ENCODE peak calls at places on chromosomes 13 and 19, in five cellular contexts. X is adrenal gland, J is CMK, I is H4, G is iPS-NIHi11. C is an unnamed sample.

GRCh38 chr13:24097064-24097463 is 63.5 kb upstream of the SPATA13 start:
- DNase-seq in J (no peak), X (no peak), I (peak), G (no peak), C (no peak)

GRCh38 chr13:48531416-48532145 is 1.3 kb downstream of the RCBTB2 start:
- DNase-seq in G (no peak), J (no peak), I (no peak), X (no peak), C (no peak)

GRCh38 chr13:21395953-21396352 is 63.1 kb downstream of the ZDHHC20 start:
- DNase-seq in G (no peak), X (no peak), J (no peak), I (no peak), C (no peak)

GRCh38 chr19:57106646-57107235 is 13.0 kb upstream of the USP29 start:
- DNase-seq in I (no peak), J (no peak), X (peak), G (peak), C (no peak)

GRCh38 chr19:12773571-12773970 is 1.8 kb downstream of the HOOK2 start:
- DNase-seq in J (no peak), G (no peak), I (no peak), X (no peak), C (no peak)

GRCh38 chr13:51797664-51798488 is 6.1 kb downstream of the DHRS12 start:
- DNase-seq in I (peak), X (peak), J (no peak), G (peak), C (peak)

GRCh38 chr19:31054430-31054829 is 294.8 kb downstream of the TSHZ3 start:
- DNase-seq in X (peak), I (peak), G (peak), J (no peak), C (no peak)

GRCh38 chr13:105918842-105919741 is 616.4 kb downstream of the EFNB2 start:
- DNase-seq in I (peak), X (peak), J (peak), G (peak), C (no peak)

GRCh38 chr13:41816057-41816456 is 144.9 kb downstream of the VWA8 start:
- DNase-seq in G (no peak), J (no peak), I (no peak), X (no peak), C (no peak)

GRCh38 chr19:19004144-19004543 is 29.2 kb downstream of the SUGP2 start:
- DNase-seq in G (no peak), J (no peak), I (no peak), X (no peak), C (no peak)

GRCh38 chr19:30606114-30607050 is 234.2 kb downstream of the ZNF536 start:
- DNase-seq in G (no peak), J (no peak), X (no peak), I (no peak), C (no peak)

GRCh38 chr19:10271543-10272086 is 695 bp downstream of the ICAM1 start:
- DNase-seq in I (no peak), J (no peak), X (no peak), G (no peak), C (no peak)

GRCh38 chr19:5713228-5713627 is 6.7 kb downstream of the LONP1 start:
- DNase-seq in X (no peak), I (no peak), G (no peak), J (no peak), C (no peak)

GRCh38 chr19:2478756-2479555 is 3.0 kb downstream of the GADD45B start:
- DNase-seq in X (peak), G (peak), I (peak), J (no peak), C (no peak)

GRCh38 chr13:99434258-99434788 is 66.9 kb upstream of the TM9SF2 start:
- DNase-seq in X (peak), J (no peak), I (no peak), G (no peak), C (no peak)

GRCh38 chr19:18711893-18712292 is 28.4 kb downstream of the CRTC1 start:
- DNase-seq in I (no peak), J (no peak), X (no peak), G (no peak), C (no peak)

GRCh38 chr13:77417897-77418296 is 91.0 kb upstream of the MYCBP2 start:
- DNase-seq in G (no peak), I (no peak), J (no peak), X (no peak), C (no peak)

GRCh38 chr19:56821209-56821608 is 19.3 kb downstream of the PEG3 start:
- DNase-seq in X (no peak), I (no peak), J (no peak), G (no peak), C (no peak)

GRCh38 chr19:4379383-4380253 is 20.7 kb downstream of the SH3GL1 start:
- DNase-seq in G (no peak), X (peak), I (peak), J (no peak), C (no peak)

GRCh38 chr13:86581711-86582110 is 782.5 kb upstream of the SLITRK6 start:
- DNase-seq in G (no peak), I (peak), X (no peak), J (peak), C (no peak)

GRCh38 chr13:103976371-103976770 is 910.2 kb upstream of the SLC10A2 start:
- DNase-seq in J (no peak), G (no peak), I (no peak), X (no peak), C (no peak)

GRCh38 chr19:34067861-34068271 is 104.4 kb upstream of the LSM14A start:
- DNase-seq in I (peak), X (no peak), J (no peak), G (no peak), C (no peak)

GRCh38 chr19:55232284-55232597 is 3.7 kb upstream of the TMEM86B start:
- DNase-seq in I (no peak), J (no peak), X (no peak), G (no peak), C (no peak)

GRCh38 chr13:75771818-75772217 is 135.7 kb downstream of the LMO7 start:
- DNase-seq in X (no peak), J (no peak), I (peak), G (no peak), C (no peak)

GRCh38 chr19:12838182-12838890 is at the start of gene MAST1:
- DNase-seq in X (no peak), J (no peak), I (peak), G (peak), C (no peak)

GRCh38 chr19:16325671-16326400 is 1.2 kb downstream of the KLF2 start:
- DNase-seq in I (no peak), G (peak), J (no peak), X (peak), C (no peak)

GRCh38 chr19:3270908-3271307 is 46.4 kb downstream of the CELF5 start:
- DNase-seq in J (no peak), I (peak), X (peak), G (peak), C (no peak)

GRCh38 chr19:531009-531752 is 379 bp upstream of the CDC34 start:
- DNase-seq in I (peak), J (peak), G (peak), X (peak), C (peak)

GRCh38 chr19:4267101-4267900 is 11.8 kb upstream of the SHD start:
- DNase-seq in J (peak), G (peak), X (peak), I (peak), C (no peak)

GRCh38 chr13:100195568-100195967 is 106.7 kb downstream of the PCCA start:
- DNase-seq in G (peak), J (no peak), X (no peak), I (no peak), C (no peak)

GRCh38 chr19:35446194-35446593 is 1.9 kb upstream of the FFAR2 start:
- DNase-seq in I (no peak), J (no peak), X (no peak), G (no peak), C (no peak)

GRCh38 chr19:48970923-48971395 is 5.8 kb downstream of the FTL start:
- DNase-seq in I (peak), G (peak), J (peak), X (peak), C (peak)

GRCh38 chr13:105087941-105088340 is 1447.5 kb downstream of the EFNB2 start:
- DNase-seq in I (no peak), X (no peak), G (peak), J (no peak), C (no peak)

GRCh38 chr13:96967248-96967745 is 27.0 kb downstream of the OXGR1 start:
- DNase-seq in I (peak), G (peak), J (no peak), X (no peak), C (no peak)

GRCh38 chr19:41924151-41925145 is 3.8 kb downstream of the ERFL start:
- DNase-seq in X (no peak), I (no peak), G (no peak), J (no peak), C (no peak)

GRCh38 chr19:7500811-7501450 is 12.1 kb upstream of the PEX11G start:
- DNase-seq in G (peak), J (no peak), I (no peak), X (peak), C (peak)

GRCh38 chr19:21322528-21322927 is 6.7 kb downstream of the ZNF708 start:
- DNase-seq in X (no peak), I (no peak), J (no peak), G (no peak), C (no peak)

GRCh38 chr19:39645800-39646411 is 9.8 kb upstream of the LGALS16 start:
- DNase-seq in G (peak), J (peak), I (no peak), X (no peak), C (no peak)

GRCh38 chr19:45385392-45386221 is 15.2 kb upstream of the ERCC2 start:
- DNase-seq in I (no peak), J (no peak), X (no peak), G (no peak), C (no peak)

C was measured in NCI-H2107.